ENCODE peak calls at places on chromosomes 11 and 22, in seven cellular contexts. S is B cell, J is cardiac fibroblast, H is mesothelial cell of epicardium, Q is GM12865, L is right lobe of liver, M is endothelial cell. F is an unnamed sample.

GRCh38 chr22:30079952-30080533 is at the start of gene HORMAD2:
- DNase-seq in S (peak), H (peak), J (peak), M (peak), L (peak), Q (peak), F (peak)

GRCh38 chr22:32858121-32858703 is 56.7 kb downstream of the TIMP3 start:
- DNase-seq in S (no peak), J (no peak), H (no peak), M (no peak), Q (no peak), L (no peak), F (no peak)

GRCh38 chr11:107778839-107779517 is 67.1 kb upstream of the SLN start:
- DNase-seq in J (no peak), L (no peak), Q (no peak), S (no peak), M (no peak), H (no peak), F (no peak)

GRCh38 chr11:115644846-115645245 is 140.6 kb upstream of the CADM1 start:
- DNase-seq in Q (no peak), J (no peak), H (no peak), M (no peak), S (no peak), L (no peak), F (no peak)

GRCh38 chr11:5626191-5626590 is 1.4 kb downstream of the TRIM34 start:
- DNase-seq in M (no peak), J (peak), H (no peak), L (no peak), Q (no peak), S (no peak), F (no peak)

GRCh38 chr11:45169310-45170072 is 23.1 kb downstream of the PRDM11 start:
- DNase-seq in M (no peak), J (no peak), S (no peak), H (no peak), L (no peak), Q (no peak), F (no peak)

GRCh38 chr11:115409116-115409663 is 95.0 kb downstream of the CADM1 start:
- DNase-seq in J (no peak), H (no peak), Q (no peak), M (no peak), S (no peak), L (no peak), F (no peak)

GRCh38 chr11:31972623-31973022 is 118.3 kb upstream of the RCN1 start:
- DNase-seq in S (no peak), Q (no peak), M (no peak), H (no peak), J (no peak), L (no peak), F (no peak)

GRCh38 chr11:65425971-65426838 is 3.6 kb downstream of the NEAT1 start:
- DNase-seq in M (no peak), Q (peak), L (peak), J (peak), H (no peak), S (peak), F (no peak)

GRCh38 chr11:104650234-104650633 is 248.0 kb downstream of the CASP12 start:
- DNase-seq in H (no peak), M (no peak), Q (peak), J (no peak), S (peak), L (no peak), F (no peak)

GRCh38 chr11:77886401-77886800 is 65.5 kb downstream of the AAMDC start:
- DNase-seq in S (no peak), Q (peak), J (peak), H (no peak), M (no peak), L (no peak), F (no peak)

GRCh38 chr11:64998690-64999431 is 2.1 kb upstream of the BATF2 start:
- DNase-seq in S (no peak), J (no peak), L (no peak), H (no peak), Q (no peak), M (no peak), F (no peak)

GRCh38 chr22:46027219-46028068 is 50.5 kb upstream of the WNT7B start:
- DNase-seq in Q (no peak), M (no peak), J (no peak), S (peak), L (peak), H (no peak), F (peak)

GRCh38 chr11:60594998-60595637 is 79.9 kb downstream of the MS4A13 start:
- DNase-seq in S (no peak), J (no peak), H (no peak), Q (peak), M (no peak), L (no peak), F (no peak)

GRCh38 chr11:27282141-27282590 is 80.8 kb downstream of the CCDC34 start:
- DNase-seq in L (peak), M (no peak), J (peak), S (no peak), H (no peak), Q (no peak), F (no peak)

GRCh38 chr22:42961815-42962214 is 53.1 kb downstream of the PACSIN2 start:
- DNase-seq in J (no peak), M (no peak), S (peak), Q (no peak), H (no peak), L (peak), F (no peak)

GRCh38 chr11:13329670-13330401 is 52.2 kb downstream of the BMAL1 start:
- DNase-seq in S (no peak), H (no peak), J (peak), L (peak), Q (no peak), M (no peak), F (no peak)

GRCh38 chr22:30212996-30213441 is 33.5 kb downstream of the LIF start:
- DNase-seq in S (no peak), H (no peak), Q (no peak), M (no peak), L (no peak), J (no peak), F (no peak)

GRCh38 chr11:102802341-102802740 is 4.4 kb upstream of the MMP1 start:
- DNase-seq in H (no peak), Q (no peak), S (no peak), J (peak), L (no peak), M (no peak), F (no peak)

GRCh38 chr11:13291794-13292193 is 14.2 kb downstream of the BMAL1 start:
- DNase-seq in Q (no peak), L (no peak), M (no peak), J (peak), H (no peak), S (no peak), F (no peak)

GRCh38 chr11:31870609-31871309 is 59.6 kb upstream of the PAX6 start:
- DNase-seq in S (peak), L (peak), H (no peak), J (peak), M (peak), Q (peak), F (peak)

GRCh38 chr11:72238492-72239295 is 5.3 kb downstream of the PHOX2A start:
- DNase-seq in Q (no peak), L (peak), H (no peak), M (no peak), S (no peak), J (no peak), F (no peak)

GRCh38 chr11:123547180-123547579 is 107.2 kb downstream of the SCN3B start:
- DNase-seq in S (peak), J (no peak), M (no peak), L (no peak), Q (peak), H (no peak), F (no peak)

GRCh38 chr11:30855383-30856006 is 269.3 kb upstream of the MPPED2 start:
- DNase-seq in H (no peak), L (no peak), Q (no peak), S (no peak), J (peak), M (no peak), F (no peak)

GRCh38 chr11:105033781-105034180 is 1.2 kb downstream of the CASP1 start:
- DNase-seq in S (no peak), L (no peak), H (no peak), Q (no peak), J (no peak), M (no peak), F (no peak)

GRCh38 chr11:46594785-46595184 is 962 bp upstream of the AMBRA1 start:
- DNase-seq in S (no peak), Q (no peak), H (no peak), M (no peak), J (no peak), L (no peak), F (no peak)

GRCh38 chr11:15276616-15277015 is 161.9 kb downstream of the INSC start:
- DNase-seq in S (no peak), M (peak), H (no peak), Q (peak), J (peak), L (no peak), F (peak)
- TF ChIP-seq CTCF in S (no peak), M (peak), H (peak), Q (no peak), J (peak), L (peak), F (peak)

GRCh38 chr11:12052676-12053605 is 44.5 kb upstream of the DKK3 start:
- DNase-seq in J (no peak), Q (peak), S (no peak), H (no peak), M (no peak), L (peak), F (no peak)
- TF ChIP-seq CTCF in J (no peak), Q (no peak), S (no peak), H (no peak), M (no peak), L (no peak), F (no peak)

GRCh38 chr11:96579642-96580041 is 189.8 kb downstream of the JRKL start:
- DNase-seq in Q (no peak), S (no peak), M (no peak), H (no peak), L (no peak), J (no peak), F (no peak)

GRCh38 chr11:96576383-96576782 is 186.6 kb downstream of the JRKL start:
- DNase-seq in S (no peak), J (no peak), L (no peak), Q (no peak), H (no peak), M (no peak), F (no peak)

DNA sequence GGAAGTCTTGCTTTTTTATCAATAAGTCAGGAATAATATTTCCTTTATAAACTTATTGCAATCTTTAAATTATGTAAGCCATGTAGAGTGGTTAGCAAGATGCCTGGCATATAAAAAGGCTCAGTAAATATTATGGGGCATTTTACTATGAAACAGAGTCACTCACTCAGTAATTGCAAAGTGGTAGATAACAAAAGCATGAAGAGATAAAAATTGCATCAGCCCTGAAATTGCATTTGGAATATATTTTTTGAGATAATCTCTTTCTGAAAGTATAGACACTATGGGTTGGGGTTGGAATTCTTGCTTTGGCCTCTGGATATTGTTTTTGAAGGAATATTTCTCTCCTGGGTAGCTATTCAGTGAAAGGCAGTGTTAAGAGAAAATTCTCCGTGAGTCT is 188.6 kb downstream of the JRKL start:
- DNase-seq in L (no peak), Q (no peak), S (no peak), H (no peak), M (no peak), J (no peak), F (no peak)
- TF ChIP-seq CTCF in L (no peak), Q (no peak), S (no peak), H (no peak), M (no peak), J (no peak), F (no peak)

DNA sequence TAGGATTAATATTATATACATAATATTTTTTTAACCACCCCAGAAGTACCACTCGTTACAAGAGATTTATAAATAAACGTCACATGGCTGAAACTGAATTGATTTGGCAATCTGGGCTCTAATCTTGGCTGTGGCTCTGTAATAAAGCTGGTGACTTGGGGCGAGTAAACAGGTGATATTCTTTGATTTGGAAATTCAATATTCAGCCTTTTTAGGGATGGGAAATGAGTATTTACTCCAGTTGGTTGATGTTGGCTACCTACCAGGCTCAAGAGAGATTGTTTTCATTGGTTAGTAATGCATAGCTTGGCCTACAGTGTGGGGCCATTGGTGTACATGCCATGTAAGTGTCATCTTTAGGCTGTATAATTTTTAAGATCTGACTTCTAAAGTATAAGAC is 117.7 kb upstream of the SORL1-AS1 start:
- DNase-seq in S (no peak), Q (no peak), H (no peak), M (no peak), L (no peak), J (no peak), F (no peak)
- TF ChIP-seq CTCF in S (no peak), Q (no peak), H (no peak), M (no peak), L (no peak), J (no peak), F (no peak)

GRCh38 chr11:69674886-69675714 is at the start of gene LTO1:
- DNase-seq in J (peak), Q (peak), L (peak), H (peak), S (peak), M (peak), F (peak)
- TF ChIP-seq CTCF in J (no peak), Q (no peak), L (no peak), H (no peak), S (no peak), M (no peak), F (peak)